ENCODE peak calls at places on chromosomes 11 and 22, in seven cellular contexts. R is pancreas, E is colonic mucosa, Y is nephron progenitor cell, N is AG10803, F is choroid plexus epithelial cell, U is AG09319. X is an unnamed sample.
A peak's percentile ranks its signal among the peaks of the same experiment; 100 is the strongest.

GRCh38 chr22:16717699-16718558 is 107.3 kb downstream of the XKR3 start:
- DNase-seq in R (no peak), E (no peak), Y (no peak), N (no peak), F (no peak), U (no peak), X (no peak)

GRCh38 chr11:26846222-26846621 is 124.4 kb upstream of the SLC5A12 start:
- DNase-seq in R (no peak), E (no peak), Y (no peak), N (peak; percentile 32), F (no peak), U (no peak), X (no peak)

GRCh38 chr11:108788565-108789199 is 123.8 kb downstream of the DDX10 start:
- DNase-seq in R (peak; percentile 17), E (no peak), Y (no peak), N (peak; percentile 53), F (peak; percentile 77), U (no peak), X (peak; percentile 24)

GRCh38 chr11:68017858-68018729 is 8.0 kb downstream of the ALDH3B1 start:
- DNase-seq in R (peak; percentile 19), E (no peak), Y (no peak), N (no peak), F (no peak), U (no peak), X (no peak)

GRCh38 chr11:114180301-114181055 is 115.7 kb upstream of the NNMT start:
- DNase-seq in R (peak; percentile 82), E (peak; percentile 74), Y (no peak), N (no peak), F (peak; percentile 60), U (no peak), X (no peak)

GRCh38 chr11:73982990-73983763 is 534 bp upstream of the UCP2 start:
- DNase-seq in R (peak; percentile 94), E (peak; percentile 95), Y (peak; percentile 84), N (peak; percentile 77), F (peak; percentile 91), U (peak; percentile 47), X (peak; percentile 97)

GRCh38 chr22:32181043-32181442 is 21.9 kb upstream of the C22orf42 start:
- DNase-seq in R (no peak), E (no peak), Y (no peak), N (no peak), F (no peak), U (no peak), X (no peak)

GRCh38 chr11:45212566-45213315 is 66.3 kb downstream of the PRDM11 start:
- DNase-seq in R (no peak), E (no peak), Y (peak; percentile 31), N (no peak), F (no peak), U (no peak), X (no peak)

GRCh38 chr11:96284401-96284800 is 58.6 kb downstream of the MAML2 start:
- DNase-seq in R (no peak), E (no peak), Y (no peak), N (no peak), F (no peak), U (no peak), X (no peak)

GRCh38 chr22:39080052-39080762 is 3.1 kb downstream of the APOBEC3G start:
- DNase-seq in R (no peak), E (no peak), Y (no peak), N (no peak), F (no peak), U (no peak), X (no peak)

GRCh38 chr11:33835143-33835878 is 56.6 kb downstream of the LMO2 start:
- DNase-seq in R (no peak), E (no peak), Y (no peak), N (peak; percentile 82), F (peak; percentile 71), U (peak; percentile 14), X (no peak)
- TF ChIP-seq CTCF in R (no peak), E (no peak), Y (no peak), N (peak; percentile 54), F (peak; percentile 41), U (peak; percentile 24), X (no peak)

DNA sequence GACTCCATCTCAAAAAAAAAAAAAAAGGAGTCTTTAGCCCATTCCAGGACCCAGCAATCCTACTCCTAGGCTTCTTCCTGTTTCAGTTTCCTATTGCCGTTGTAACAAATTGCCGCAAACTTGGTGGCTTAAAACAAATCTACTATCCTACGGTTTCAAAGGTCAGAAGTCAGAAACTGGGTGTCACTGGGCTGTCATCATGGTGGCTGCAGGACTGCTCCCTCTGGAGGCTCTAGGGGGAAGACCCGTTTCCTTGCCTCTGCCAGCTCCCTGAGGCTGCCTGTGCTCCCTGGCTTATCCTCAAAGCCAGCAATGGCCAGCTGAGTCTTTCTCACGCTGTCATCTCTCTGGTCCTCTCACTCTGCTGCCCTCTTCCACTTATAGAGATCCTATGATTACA is 8.7 kb upstream of the DAGLA start:
- DNase-seq in R (peak; percentile 84), E (peak; percentile 64), Y (no peak), N (no peak), F (no peak), U (no peak), X (no peak)
- TF ChIP-seq CTCF in R (peak; percentile 48), E (peak; percentile 49), Y (no peak), N (peak; percentile 31), F (peak; percentile 50), U (no peak), X (no peak)

DNA sequence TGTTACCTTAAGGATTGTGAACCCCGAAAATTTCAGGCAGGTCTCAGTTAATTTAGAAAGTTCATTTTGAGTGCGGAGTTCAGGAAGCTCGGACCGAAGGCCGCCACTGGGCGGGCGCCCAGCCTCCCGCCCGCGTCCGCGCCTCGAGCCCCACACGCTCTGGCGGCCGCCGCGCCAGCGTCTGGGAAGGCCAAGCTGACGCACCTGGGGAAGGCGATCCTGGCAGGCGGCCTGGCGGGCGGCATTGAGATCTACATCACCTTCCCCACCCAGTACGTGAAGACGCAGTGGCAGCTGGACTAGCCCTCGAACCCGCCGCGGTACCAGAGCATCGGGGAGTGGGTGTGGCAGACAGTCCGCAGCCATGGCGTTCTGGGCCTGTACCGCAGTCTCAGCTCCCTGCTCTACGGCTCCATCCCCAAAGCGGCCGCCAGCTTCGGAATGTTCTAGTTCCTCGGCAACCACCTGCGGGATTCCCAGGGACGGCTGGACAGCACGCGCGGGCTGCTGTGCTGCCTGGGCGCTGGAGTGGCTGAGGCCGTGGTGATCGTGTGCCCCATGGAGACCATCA is 79.5 kb downstream of the CCDC83 start:
- DNase-seq in R (no peak), E (no peak), Y (no peak), N (no peak), F (no peak), U (no peak), X (no peak)
- TF ChIP-seq CTCF in R (no peak), E (no peak), Y (no peak), N (no peak), F (no peak), U (no peak), X (no peak)

GRCh38 chr11:34890812-34891211 is 25.4 kb downstream of the APIP start:
- DNase-seq in R (no peak), E (no peak), Y (no peak), N (peak; percentile 46), F (peak; percentile 78), U (no peak), X (peak; percentile 21)
- TF ChIP-seq CTCF in R (peak; percentile 28), E (peak; percentile 37), Y (no peak), N (peak; percentile 58), F (peak; percentile 49), U (peak; percentile 43), X (peak; percentile 39)

GRCh38 chr11:12225046-12225739 is 114.8 kb downstream of the MICAL2 start:
- DNase-seq in R (no peak), E (no peak), Y (no peak), N (no peak), F (no peak), U (no peak), X (no peak)
- TF ChIP-seq CTCF in R (no peak), E (no peak), Y (no peak), N (no peak), F (no peak), U (no peak), X (no peak)